ENCODE peak calls at places on chromosome 17, in eight cellular contexts. R is heart left ventricle, N is AG10803, W is OCI-LY7, M is GM23248, V is colonic mucosa, Y is adipocyte, L is thoracic aorta. I is an unnamed sample.

GRCh38 chr17:55157165-55157564 is 107.6 kb upstream of the HLF start:
- DNase-seq in M (peak; percentile 18), N (peak; percentile 23), R (no peak), W (no peak), V (no peak), Y (peak; percentile 67), L (no peak), I (no peak)

GRCh38 chr17:80413771-80414507 is 1.0 kb upstream of the ENDOV start:
- DNase-seq in M (peak; percentile 27), L (no peak), N (no peak), V (no peak), R (no peak), W (no peak), Y (peak; percentile 6), I (no peak)

GRCh38 chr17:62703269-62703775 is 75.9 kb downstream of the MRC2 start:
- DNase-seq in Y (peak; percentile 48), V (no peak), W (no peak), N (peak; percentile 55), M (peak; percentile 87), L (no peak), R (no peak), I (peak; percentile 87)

GRCh38 chr17:45857977-45858708 is 13.5 kb downstream of the SPPL2C start:
- DNase-seq in N (peak; percentile 9), V (no peak), M (peak; percentile 54), R (no peak), Y (peak; percentile 58), L (no peak), W (no peak), I (peak; percentile 7)

GRCh38 chr17:31558748-31559646 is 167.5 kb downstream of the RAB11FIP4 start:
- DNase-seq in Y (peak; percentile 94), V (peak; percentile 78), R (peak; percentile 84), N (peak; percentile 77), M (peak; percentile 93), W (peak; percentile 75), L (no peak), I (peak; percentile 93)

GRCh38 chr17:55154101-55154500 is 110.7 kb upstream of the HLF start:
- DNase-seq in R (no peak), V (no peak), N (no peak), Y (no peak), M (no peak), W (no peak), L (no peak), I (no peak)

GRCh38 chr17:46176975-46177374 is 16.3 kb downstream of the KANSL1 start:
- DNase-seq in N (no peak), R (no peak), M (no peak), W (no peak), L (no peak), V (no peak), Y (no peak), I (no peak)

GRCh38 chr17:34434065-34434464 is 71.0 kb upstream of the CCL1 start:
- DNase-seq in V (no peak), R (no peak), Y (no peak), N (no peak), L (no peak), M (no peak), W (peak; percentile 18), I (no peak)

GRCh38 chr17:35315971-35316370 is 57.5 kb downstream of the SLFN11 start:
- DNase-seq in W (no peak), V (no peak), R (no peak), M (no peak), Y (no peak), N (no peak), L (no peak), I (no peak)

GRCh38 chr17:81278831-81279230 is 16.3 kb downstream of the SLC38A10 start:
- DNase-seq in W (no peak), Y (no peak), L (no peak), N (no peak), M (no peak), V (no peak), R (no peak), I (no peak)

GRCh38 chr17:77438241-77439204 is 297.8 kb downstream of the SEC14L1 start:
- DNase-seq in Y (no peak), V (no peak), M (no peak), L (no peak), W (peak; percentile 48), N (no peak), R (no peak), I (no peak)
- H3K4me3 ChIP-seq in Y (no peak overlapping the region), V (no peak overlapping the region), M (no peak overlapping the region), L (no peak overlapping the region), W (peak overlapping the region; percentile 49), N (no peak overlapping the region), R (no peak overlapping the region), I (no peak overlapping the region)

DNA sequence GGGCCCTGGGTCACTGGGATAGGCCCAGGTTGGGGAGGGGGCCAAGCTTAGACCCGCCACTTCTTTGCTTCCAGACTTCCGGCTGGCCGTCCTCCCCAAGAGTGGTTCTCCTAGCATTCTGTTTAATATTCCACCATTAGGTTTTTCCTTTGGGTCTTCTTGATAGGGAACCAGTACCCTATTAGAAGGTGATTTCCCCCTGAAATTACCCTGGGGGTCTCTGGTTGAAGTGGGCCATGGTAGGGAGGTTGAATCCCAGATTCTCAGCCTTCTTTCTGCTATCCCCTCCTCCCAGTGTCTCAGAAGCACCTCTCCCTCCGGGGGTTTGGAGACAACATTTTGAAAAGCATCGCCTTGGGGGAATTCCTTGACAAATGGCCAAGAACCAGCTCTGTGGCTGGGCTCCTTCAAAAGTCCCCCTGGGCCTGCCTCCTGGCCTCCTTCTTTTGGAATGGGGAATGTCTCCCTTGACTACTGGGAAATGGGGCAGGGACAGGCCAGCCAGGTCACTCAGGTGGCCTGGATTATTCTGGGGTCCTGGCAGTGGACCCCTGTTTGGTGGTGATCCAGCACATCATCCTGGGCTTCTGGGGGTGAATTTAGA is 5.7 kb downstream of the LASP1 start:
- DNase-seq in Y (peak; percentile 64), L (no peak), R (no peak), M (peak; percentile 53), V (no peak), W (no peak), N (no peak), I (no peak)
- H3K4me3 ChIP-seq in Y (peak overlapping the region; percentile 84), L (peak overlapping the region; percentile 100), R (no peak overlapping the region), M (peak overlapping the region; percentile 100), V (no peak overlapping the region), W (peak overlapping the region; percentile 5), N (no peak overlapping the region), I (peak overlapping the region; percentile 99)

DNA sequence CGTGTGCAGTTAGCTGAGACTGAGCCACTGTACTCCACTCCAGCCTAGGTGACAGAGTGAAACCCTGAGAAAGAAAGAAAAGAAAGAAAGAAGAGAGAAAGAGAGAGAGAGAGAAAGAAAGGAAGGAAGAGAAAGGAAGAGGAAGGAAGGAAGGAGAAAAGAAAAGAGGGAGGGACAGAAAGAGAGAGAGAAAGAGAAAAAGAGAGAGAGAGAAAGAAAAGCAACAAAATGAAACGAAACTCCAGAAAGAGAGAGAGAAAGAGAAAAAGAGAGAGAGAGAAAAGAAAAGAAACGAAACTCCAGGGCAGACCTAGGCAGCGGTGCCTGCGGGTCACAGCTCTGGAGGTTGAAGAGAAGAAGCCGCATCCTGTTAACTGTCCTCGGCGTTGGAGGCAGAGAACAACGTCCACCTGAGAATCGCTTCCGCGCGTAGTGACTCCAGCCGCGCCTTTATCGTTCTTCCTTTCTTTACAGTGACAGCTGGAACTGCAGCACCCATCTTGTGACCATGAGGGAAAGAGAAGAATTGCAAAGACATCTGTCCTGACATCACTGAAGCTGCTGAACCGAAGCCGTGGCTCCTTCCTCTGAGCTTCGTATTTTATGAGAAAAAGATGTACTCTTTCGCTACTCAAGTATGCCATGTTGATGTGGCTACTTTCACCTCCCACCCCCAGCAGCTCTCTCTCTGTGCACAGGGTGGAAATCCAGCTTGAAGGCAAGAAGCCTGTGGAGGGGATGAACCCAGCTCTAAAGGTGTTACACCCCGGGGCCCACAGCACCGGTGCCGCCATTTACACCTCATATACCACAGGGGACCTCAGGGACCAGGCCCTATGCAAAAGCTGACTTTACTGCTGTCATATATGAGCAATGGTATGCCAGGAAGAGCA is 56.9 kb upstream of the DOC2B start:
- DNase-seq in Y (no peak), N (no peak), W (no peak), M (no peak), V (peak; percentile 3), R (peak; percentile 7), L (no peak), I (no peak)
- H3K4me3 ChIP-seq in Y (no peak overlapping the region), N (no peak overlapping the region), W (no peak overlapping the region), M (no peak overlapping the region), V (no peak overlapping the region), R (no peak overlapping the region), L (no peak overlapping the region), I (no peak overlapping the region)

DNA sequence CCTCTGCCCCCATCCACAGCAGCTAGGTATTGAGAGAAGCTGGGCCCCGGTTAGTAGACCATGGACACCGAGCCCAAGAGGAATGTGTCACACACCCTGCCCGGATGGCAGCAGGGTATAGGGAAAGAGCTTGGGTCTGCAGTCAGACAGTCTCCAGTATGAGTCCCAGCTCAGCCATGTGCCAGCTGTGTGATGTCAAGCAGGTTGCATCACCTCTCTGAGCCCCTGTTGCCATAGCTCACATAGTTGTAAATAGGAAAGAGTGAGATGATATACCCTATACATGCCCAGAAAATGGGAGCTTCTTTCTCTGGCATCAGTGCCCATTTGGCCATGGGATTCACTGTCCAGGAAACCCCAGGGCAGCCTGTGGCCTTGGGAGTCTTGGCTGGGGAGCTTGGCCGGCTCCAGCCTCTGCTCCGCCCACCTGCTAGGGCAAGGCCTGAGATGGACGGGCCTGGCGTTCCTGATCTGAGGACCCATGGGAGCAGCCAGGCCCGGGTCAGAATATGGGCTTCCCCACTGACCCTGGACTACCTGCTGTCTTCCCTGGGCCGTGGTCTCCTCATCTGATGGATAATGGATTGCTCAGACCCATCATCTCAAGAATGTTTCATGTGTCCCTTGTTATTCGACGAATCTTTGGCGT is 13.2 kb downstream of the CD300LG start:
- DNase-seq in Y (peak; percentile 26), L (no peak), W (no peak), M (peak; percentile 59), R (no peak), V (no peak), N (peak; percentile 48), I (peak; percentile 15)
- H3K4me3 ChIP-seq in Y (no peak overlapping the region), L (no peak overlapping the region), W (no peak overlapping the region), M (no peak overlapping the region), R (no peak overlapping the region), V (no peak overlapping the region), N (no peak overlapping the region), I (no peak overlapping the region)

I was measured in foreskin fibroblast.